ENCODE peak calls at places on chromosomes 5 and 9, in eight cellular contexts. Q is dorsolateral prefrontal cortex, M is astrocyte of the spinal cord, C is endothelial cell, K is adrenal gland, B is spleen, L is A673, I is ovary. E is an unnamed sample.

GRCh38 chr5:179816401-179817070 is 4.2 kb upstream of the SQSTM1 start:
- DNase-seq in K (no peak), B (peak; percentile 80), C (no peak), L (no peak), Q (no peak), I (peak; percentile 35), M (no peak), E (no peak)

GRCh38 chr5:71483355-71483754 is 27.9 kb downstream of the BDP1 start:
- DNase-seq in I (no peak), B (no peak), K (no peak), L (no peak), C (no peak), Q (no peak), M (peak; percentile 89), E (no peak)

GRCh38 chr5:4513381-4513780 is 626.7 kb upstream of the ADAMTS16 start:
- DNase-seq in Q (no peak), B (no peak), L (no peak), M (no peak), K (no peak), I (no peak), C (no peak), E (no peak)

GRCh38 chr5:74056789-74057164 is 430.8 kb downstream of the ARHGEF28 start:
- DNase-seq in I (no peak), K (no peak), B (no peak), M (peak; percentile 40), L (peak; percentile 13), C (no peak), Q (no peak), E (peak; percentile 40)

GRCh38 chr5:174383196-174384178 is 338.0 kb downstream of the NSG2 start:
- DNase-seq in K (no peak), B (no peak), C (no peak), M (no peak), Q (no peak), I (no peak), L (no peak), E (no peak)

GRCh38 chr5:160133071-160133917 is 14.0 kb upstream of the PWWP2A start:
- DNase-seq in I (peak; percentile 53), L (no peak), C (peak; percentile 8), Q (no peak), K (peak; percentile 42), M (peak; percentile 77), B (no peak), E (no peak)

GRCh38 chr9:134367796-134368490 is 41.7 kb downstream of the RXRA start:
- DNase-seq in C (no peak), I (no peak), B (no peak), K (no peak), M (no peak), Q (no peak), L (peak; percentile 86), E (no peak)

GRCh38 chr9:89175739-89176360 is 2.8 kb downstream of the SHC3 start:
- DNase-seq in B (no peak), I (no peak), Q (no peak), L (peak; percentile 49), K (no peak), C (no peak), M (peak; percentile 33), E (no peak)

GRCh38 chr9:18748106-18748719 is 274.3 kb downstream of the ADAMTSL1 start:
- DNase-seq in C (no peak), M (no peak), Q (no peak), I (no peak), K (no peak), B (no peak), L (no peak), E (no peak)

GRCh38 chr5:87120518-87121314 is 147.0 kb upstream of the RASA1 start:
- DNase-seq in M (peak; percentile 95), B (no peak), C (no peak), L (peak; percentile 90), K (no peak), I (no peak), Q (no peak), E (peak; percentile 66)

GRCh38 chr9:36970007-36970888 is 63.8 kb downstream of the PAX5 start:
- DNase-seq in L (no peak), K (no peak), Q (no peak), C (no peak), B (no peak), I (no peak), M (no peak), E (no peak)

GRCh38 chr5:134127376-134127861 is 12.9 kb downstream of the TCF7 start:
- DNase-seq in C (no peak), B (peak; percentile 72), I (no peak), K (no peak), M (peak; percentile 36), Q (no peak), L (no peak), E (peak; percentile 82)

GRCh38 chr5:22988937-22989336 is 135.8 kb upstream of the CDH12 start:
- DNase-seq in Q (no peak), L (no peak), I (no peak), K (no peak), M (no peak), B (no peak), C (no peak), E (no peak)

GRCh38 chr9:86732514-86732913 is 214.8 kb downstream of the GAS1 start:
- DNase-seq in L (peak; percentile 90), I (no peak), C (no peak), B (no peak), M (peak; percentile 87), Q (no peak), K (no peak), E (no peak)

GRCh38 chr5:60700347-60700815 is 415 bp upstream of the DEPDC1B start:
- DNase-seq in C (no peak), B (no peak), I (no peak), M (peak; percentile 16), Q (no peak), K (no peak), L (peak; percentile 40), E (peak; percentile 17)

GRCh38 chr5:105931782-105932489 is 1738.8 kb downstream of the EFNA5 start:
- DNase-seq in L (no peak), K (no peak), B (no peak), I (no peak), Q (no peak), C (no peak), M (peak; percentile 64), E (no peak)

GRCh38 chr9:130542457-130543228 is 36.7 kb upstream of the FUBP3 start:
- DNase-seq in M (no peak), I (no peak), L (no peak), K (peak; percentile 46), C (no peak), B (no peak), Q (no peak), E (no peak)

GRCh38 chr9:34511160-34511513 is 11.7 kb downstream of the ENHO start:
- DNase-seq in I (no peak), B (no peak), Q (no peak), M (no peak), C (no peak), K (no peak), L (no peak), E (no peak)

DNA sequence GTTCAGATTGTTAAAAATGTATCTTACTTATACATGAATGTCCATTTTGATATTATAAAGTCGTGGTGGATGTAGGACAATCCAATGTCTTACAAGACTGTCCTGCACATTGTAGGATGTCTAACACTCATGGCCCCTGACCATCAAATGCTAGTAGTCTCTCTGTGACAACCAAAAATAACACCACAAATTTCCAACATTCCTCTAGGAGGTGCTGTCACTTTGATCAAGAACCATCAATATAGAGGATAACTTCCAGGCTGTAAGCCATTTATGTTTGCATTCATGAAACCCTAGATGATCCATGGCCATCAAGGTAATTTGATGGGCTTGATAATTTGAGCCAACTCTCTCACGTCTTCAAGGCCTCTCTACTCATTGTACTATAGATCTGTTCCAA is 20.5 kb upstream of the ZFR start:
- DNase-seq in B (no peak), C (no peak), Q (no peak), I (no peak), K (no peak), L (no peak), M (no peak), E (peak; percentile 10)
- TF ChIP-seq CTCF in B (no peak), C (no peak), Q (no peak), I (no peak), K (no peak), L (peak; percentile 28), M (no peak), E (no peak)

DNA sequence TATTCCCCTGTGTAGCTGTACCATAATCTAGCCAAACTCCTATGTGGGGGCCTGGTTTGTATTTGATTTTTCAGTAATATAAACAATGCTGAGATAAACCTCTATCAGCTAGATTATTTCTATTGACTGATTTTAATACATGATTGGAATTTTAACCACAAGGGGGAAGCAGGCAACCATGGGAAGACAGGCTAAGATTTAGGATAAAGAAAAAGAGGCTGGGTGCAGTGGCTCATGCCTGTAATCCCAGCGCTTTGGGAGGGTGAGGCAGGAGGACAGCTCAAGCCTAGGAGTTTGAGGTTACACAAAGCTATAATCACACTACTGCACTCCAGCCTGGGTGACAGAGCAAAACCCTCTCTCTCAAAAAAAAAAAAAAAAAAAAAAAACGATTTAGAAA is 18.1 kb upstream of the GPX3 start:
- DNase-seq in M (peak; percentile 37), K (no peak), B (no peak), L (peak; percentile 38), C (no peak), I (no peak), Q (no peak), E (no peak)
- TF ChIP-seq CTCF in M (peak; percentile 24), K (peak; percentile 81), B (peak; percentile 43), L (peak; percentile 44), C (no peak), I (peak; percentile 84), Q (peak; percentile 63), E (peak; percentile 6)

GRCh38 chr5:53091304-53091703 is 18.3 kb downstream of the MOCS2 start:
- DNase-seq in B (no peak), I (no peak), L (peak; percentile 41), M (peak; percentile 64), C (no peak), Q (no peak), K (no peak), E (no peak)
- TF ChIP-seq CTCF in B (no peak), I (no peak), L (no peak), M (peak; percentile 14), C (no peak), Q (no peak), K (peak; percentile 20), E (no peak)

GRCh38 chr9:137050570-137050969 is 3.3 kb downstream of the ENTPD2 start:
- DNase-seq in I (no peak), K (no peak), L (no peak), C (no peak), M (no peak), Q (no peak), B (no peak), E (no peak)
- TF ChIP-seq CTCF in I (no peak), K (no peak), L (no peak), C (no peak), M (no peak), Q (no peak), B (no peak), E (no peak)

DNA sequence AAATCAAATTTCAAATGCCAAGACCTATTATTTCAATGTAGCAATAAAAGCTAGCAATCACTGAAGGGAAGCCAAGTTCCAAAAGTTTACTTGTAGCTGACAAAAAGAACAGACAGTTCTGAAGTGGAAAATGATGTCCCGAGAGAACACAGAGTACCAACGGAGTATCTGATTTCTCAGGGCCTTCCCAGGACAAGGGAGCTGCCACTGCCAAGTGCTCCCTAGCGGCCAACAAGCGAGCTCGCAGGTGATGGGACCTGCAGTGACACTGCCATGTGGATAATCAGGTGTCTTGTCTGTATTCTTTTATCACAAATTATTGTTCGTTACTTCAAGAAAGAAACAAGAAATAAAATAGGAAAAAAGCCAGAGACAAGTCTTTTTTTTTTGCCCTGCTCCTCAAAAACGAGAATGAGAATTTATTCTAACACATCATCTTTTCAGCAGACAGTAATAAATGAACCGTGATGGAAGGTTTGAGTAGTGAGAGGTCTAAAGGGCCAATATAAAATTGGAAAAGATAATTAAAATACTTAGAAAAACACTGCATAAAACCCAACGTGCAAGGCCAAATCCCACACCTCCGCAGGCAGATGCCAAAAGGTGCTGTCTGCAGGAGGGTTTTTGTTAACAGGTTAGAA is 159.4 kb downstream of the MYO10 start:
- DNase-seq in Q (no peak), K (no peak), L (peak; percentile 45), B (no peak), C (peak; percentile 22), M (no peak), I (no peak), E (no peak)
- TF ChIP-seq CTCF in Q (peak; percentile 58), K (peak; percentile 26), L (peak; percentile 37), B (no peak), C (peak; percentile 43), M (peak; percentile 46), I (no peak), E (no peak)